ENCODE peak calls at places on chromosomes 11 and 22, in ten cellular contexts. E, Y, X, V, R, T, Z, U, I and O are unnamed samples.

GRCh38 chr11:119436093-119436492 is 13.1 kb upstream of the THY1 start:
- DNase-seq in T (no peak), Y (no peak), V (no peak), U (no peak), X (no peak), R (no peak), E (no peak), Z (no peak), I (no peak), O (no peak)

GRCh38 chr11:36150986-36151385 is 138.2 kb downstream of the COMMD9 start:
- DNase-seq in V (no peak), R (no peak), Z (peak; percentile 62), Y (no peak), E (no peak), X (no peak), I (no peak), T (no peak), U (no peak), O (no peak)

GRCh38 chr11:34161812-34162506 is 56.5 kb downstream of the NAT10 start:
- DNase-seq in I (no peak), E (peak; percentile 11), V (no peak), Z (peak; percentile 60), Y (no peak), U (peak; percentile 6), T (no peak), X (no peak), R (no peak), O (no peak)

GRCh38 chr22:39362271-39362670 is 12.5 kb downstream of the SYNGR1 start:
- DNase-seq in X (no peak), T (no peak), U (no peak), R (no peak), E (no peak), Z (no peak), V (no peak), I (no peak), Y (no peak), O (no peak)

GRCh38 chr11:68261006-68261405 is 10.8 kb downstream of the C11orf24 start:
- DNase-seq in R (no peak), V (no peak), Y (no peak), E (no peak), I (no peak), T (no peak), X (no peak), Z (no peak), U (no peak), O (no peak)

GRCh38 chr22:40203568-40203967 is 25.8 kb downstream of the TNRC6B start:
- DNase-seq in Y (peak; percentile 68), E (peak; percentile 58), I (no peak), Z (no peak), V (no peak), X (no peak), T (peak; percentile 78), R (no peak), U (no peak), O (peak; percentile 55)

GRCh38 chr22:23775779-23776375 is 3.2 kb downstream of the MMP11 start:
- DNase-seq in V (no peak), Y (peak; percentile 49), U (no peak), X (no peak), E (no peak), I (no peak), R (no peak), T (no peak), Z (no peak), O (no peak)

GRCh38 chr22:47198801-47199251 is 436.4 kb downstream of the TBC1D22A start:
- DNase-seq in V (no peak), T (no peak), Z (no peak), E (no peak), X (no peak), R (no peak), I (no peak), U (no peak), Y (no peak), O (no peak)

GRCh38 chr22:22397292-22397870 is 111.2 kb downstream of the ZNF280B start:
- DNase-seq in R (no peak), Y (no peak), Z (no peak), T (no peak), I (no peak), U (no peak), X (peak; percentile 33), V (no peak), E (no peak), O (no peak)

GRCh38 chr11:3953327-3953726 is 97.9 kb downstream of the STIM1 start:
- DNase-seq in T (no peak), I (no peak), V (no peak), Z (no peak), E (no peak), R (no peak), Y (no peak), U (no peak), X (no peak), O (no peak)

GRCh38 chr22:48974443-48975251 is 853.0 kb downstream of the BRD1 start:
- DNase-seq in Z (no peak), I (no peak), E (no peak), X (no peak), T (no peak), V (no peak), U (no peak), Y (no peak), R (no peak), O (no peak)

GRCh38 chr11:13279487-13279834 is 1.9 kb downstream of the BMAL1 start:
- DNase-seq in U (no peak), Z (no peak), I (no peak), Y (no peak), X (no peak), T (no peak), R (no peak), E (no peak), V (no peak), O (no peak)
- H3K4me3 ChIP-seq in U (peak overlapping the region; percentile 84), Z (no peak overlapping the region), I (no peak overlapping the region), Y (no peak overlapping the region), X (peak overlapping the region; percentile 99), T (no peak overlapping the region), R (peak overlapping the region; percentile 90), E (no peak overlapping the region), V (no peak overlapping the region), O (peak overlapping the region; percentile 89)

DNA sequence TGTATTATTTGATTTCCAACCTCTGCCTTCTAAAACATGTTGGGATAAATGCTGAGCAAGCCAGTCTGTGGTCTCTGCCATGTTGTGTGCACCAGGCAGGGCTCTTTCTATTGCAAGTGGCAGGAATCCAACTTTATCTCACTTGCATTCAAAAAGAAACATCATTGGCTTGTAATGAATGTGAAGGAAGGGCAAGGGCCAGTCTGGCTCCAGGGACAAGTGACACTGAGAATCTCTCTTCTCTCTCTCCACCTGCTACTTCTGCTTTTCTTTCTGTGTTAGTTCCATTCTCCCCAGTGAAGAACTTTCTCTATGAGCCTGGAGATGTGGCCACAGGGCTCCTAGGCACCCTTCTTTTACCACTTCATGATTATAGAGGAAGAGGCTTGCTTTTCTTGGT is 329.9 kb upstream of the NCAM1 start:
- DNase-seq in T (no peak), Y (no peak), Z (no peak), U (no peak), E (no peak), V (no peak), R (no peak), I (no peak), X (no peak), O (no peak)
- H3K4me3 ChIP-seq in T (no peak overlapping the region), Y (no peak overlapping the region), Z (no peak overlapping the region), U (no peak overlapping the region), E (no peak overlapping the region), V (no peak overlapping the region), R (no peak overlapping the region), I (no peak overlapping the region), X (no peak overlapping the region), O (no peak overlapping the region)

GRCh38 chr11:47541070-47541469 is 11.9 kb downstream of the CELF1 start:
- DNase-seq in U (no peak), R (no peak), V (no peak), E (no peak), Z (no peak), X (no peak), T (no peak), I (no peak), Y (no peak), O (no peak)

GRCh38 chr11:47536925-47537324 is 16.0 kb downstream of the CELF1 start:
- DNase-seq in R (no peak), U (no peak), Z (no peak), E (no peak), Y (no peak), T (no peak), I (no peak), V (no peak), X (no peak), O (no peak)

GRCh38 chr11:47538741-47539575 is 14.0 kb downstream of the CELF1 start:
- DNase-seq in I (no peak), E (no peak), Z (no peak), V (no peak), Y (no peak), X (no peak), R (no peak), U (no peak), T (no peak), O (no peak)

GRCh38 chr11:47534707-47535251 is 18.2 kb downstream of the CELF1 start:
- DNase-seq in T (no peak), X (no peak), R (no peak), Y (no peak), Z (no peak), E (no peak), U (no peak), I (no peak), V (no peak), O (no peak)

DNA sequence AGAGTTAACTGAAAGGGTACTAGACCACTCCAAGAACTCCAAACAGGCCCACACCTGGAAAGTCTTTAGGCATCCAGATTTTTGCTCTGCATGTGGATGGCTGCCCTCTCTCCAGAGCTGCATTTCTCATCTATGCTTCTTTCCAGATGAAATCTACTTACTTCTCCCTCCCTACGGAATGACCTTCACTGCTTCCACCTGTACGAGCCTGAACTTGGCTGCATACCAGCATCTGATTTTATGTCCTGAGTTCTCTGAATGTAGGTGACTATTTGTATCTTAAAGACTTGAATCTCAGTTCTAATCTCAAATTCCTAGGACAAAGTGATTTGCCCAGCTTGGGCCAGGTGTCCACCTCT is 13.3 kb downstream of the CELF1 start:
- DNase-seq in E (no peak), T (no peak), V (no peak), U (no peak), I (no peak), Z (no peak), R (no peak), X (no peak), Y (no peak), O (no peak)
- H3K4me3 ChIP-seq in E (no peak overlapping the region), T (no peak overlapping the region), V (no peak overlapping the region), U (no peak overlapping the region), I (no peak overlapping the region), Z (no peak overlapping the region), R (no peak overlapping the region), X (peak overlapping the region; percentile 9), Y (no peak overlapping the region), O (no peak overlapping the region)

GRCh38 chr22:35987487-35987886 is 41.1 kb downstream of the RBFOX2 start:
- DNase-seq in X (no peak), V (no peak), Y (peak; percentile 69), T (no peak), R (no peak), U (no peak), I (no peak), Z (peak; percentile 18), E (no peak), O (no peak)
- H3K4me3 ChIP-seq in X (no peak overlapping the region), V (no peak overlapping the region), Y (no peak overlapping the region), T (no peak overlapping the region), R (no peak overlapping the region), U (no peak overlapping the region), I (no peak overlapping the region), Z (no peak overlapping the region), E (no peak overlapping the region), O (no peak overlapping the region)

DNA sequence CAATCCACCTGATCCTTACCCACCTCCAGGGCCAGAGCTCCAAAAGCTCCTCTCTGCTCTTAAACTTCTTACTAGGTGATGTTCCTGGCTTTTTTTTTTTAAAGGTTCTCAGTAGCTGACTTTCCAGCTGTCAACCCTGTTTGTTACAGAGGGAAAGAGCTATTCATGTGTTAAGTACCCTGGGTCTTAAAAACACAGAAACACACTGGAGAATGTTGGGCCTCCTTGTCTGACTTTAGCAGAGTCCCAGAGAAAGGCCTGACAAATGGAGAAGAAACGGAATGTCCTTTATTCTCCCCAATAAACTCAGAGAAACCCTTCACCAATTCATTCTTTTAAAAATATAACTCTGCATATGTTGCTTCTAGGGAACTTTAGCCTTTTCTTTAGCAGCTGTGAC is 3.2 kb downstream of the LRRC4C start:
- DNase-seq in X (no peak), Z (no peak), I (no peak), T (no peak), R (no peak), V (no peak), U (no peak), E (no peak), Y (no peak), O (no peak)
- H3K4me3 ChIP-seq in X (no peak overlapping the region), Z (no peak overlapping the region), I (no peak overlapping the region), T (no peak overlapping the region), R (no peak overlapping the region), V (no peak overlapping the region), U (no peak overlapping the region), E (no peak overlapping the region), Y (no peak overlapping the region), O (no peak overlapping the region)